ENCODE peak calls at places on chromosomes 1 and 21, in five cellular contexts. T is coronary artery; X is activated CD8-positive, alpha-beta T cell treated with anti-CD3 and anti-CD28 coated beads for 36 hours; A is upper lobe of left lung; V is CD4-positive, alpha-beta T cell. O is an unnamed sample.

GRCh38 chr1:99292946-99293345 is 28.7 kb downstream of the PLPPR4 start:
- DNase-seq in T (no peak), X (no peak), A (no peak), V (no peak), O (no peak)

GRCh38 chr1:110152133-110152785 is 2.0 kb downstream of the SLC6A17 start:
- DNase-seq in T (no peak), X (no peak), A (no peak), V (no peak), O (no peak)

GRCh38 chr1:55571767-55572166 is 356.6 kb upstream of the USP24 start:
- DNase-seq in T (no peak), X (no peak), A (no peak), V (no peak), O (no peak)

GRCh38 chr1:27868556-27868931 is 3.8 kb upstream of the THEMIS2 start:
- DNase-seq in T (no peak), X (no peak), A (no peak), V (no peak), O (no peak)

GRCh38 chr1:7646981-7647901 is 123.9 kb upstream of the VAMP3 start:
- DNase-seq in T (no peak), X (peak), A (peak), V (peak), O (no peak)

GRCh38 chr1:40218333-40218732 is 29.4 kb upstream of the TMCO2 start:
- DNase-seq in T (no peak), X (no peak), A (no peak), V (no peak), O (no peak)

GRCh38 chr21:42472521-42472920 is 23.5 kb downstream of the RSPH1 start:
- DNase-seq in T (peak), X (no peak), A (no peak), V (no peak), O (no peak)

GRCh38 chr1:116166655-116167054 is 55.5 kb downstream of the MAB21L3 start:
- DNase-seq in T (no peak), X (no peak), A (no peak), V (no peak), O (no peak)

GRCh38 chr1:234726359-234726836 is 116.4 kb upstream of the IRF2BP2 start:
- DNase-seq in T (peak), X (no peak), A (no peak), V (no peak), O (no peak)

GRCh38 chr1:8169364-8170058 is 143.4 kb upstream of the ERRFI1 start:
- DNase-seq in T (no peak), X (peak), A (peak), V (peak), O (peak)

GRCh38 chr1:41811978-41812852 is 106.5 kb downstream of the HIVEP3 start:
- DNase-seq in T (no peak), X (peak), A (peak), V (peak), O (peak)

GRCh38 chr1:32393832-32394140 is 455 bp downstream of the BSDC1 start:
- DNase-seq in T (no peak), X (peak), A (peak), V (no peak), O (no peak)

GRCh38 chr1:22525646-22526045 is 37.6 kb upstream of the EPHA8 start:
- DNase-seq in T (no peak), X (no peak), A (no peak), V (no peak), O (no peak)

GRCh38 chr1:116731439-116731838 is 22.8 kb upstream of the CD2 start:
- DNase-seq in T (no peak), X (no peak), A (no peak), V (no peak), O (no peak)

GRCh38 chr1:107559881-107560280 is 405.1 kb downstream of the VAV3 start:
- DNase-seq in T (no peak), X (no peak), A (no peak), V (no peak), O (no peak)

GRCh38 chr1:25676488-25676887 is 59.9 kb downstream of the MAN1C1 start:
- DNase-seq in T (no peak), X (peak), A (peak), V (no peak), O (no peak)

GRCh38 chr1:6866825-6867224 is 81.6 kb downstream of the CAMTA1 start:
- DNase-seq in T (no peak), X (no peak), A (no peak), V (no peak), O (no peak)

GRCh38 chr1:184408580-184408979 is 21.8 kb downstream of the C1orf21 start:
- DNase-seq in T (no peak), X (no peak), A (no peak), V (no peak), O (no peak)

GRCh38 chr1:162080472-162081015 is 11.1 kb downstream of the NOS1AP start:
- DNase-seq in T (no peak), X (no peak), A (no peak), V (no peak), O (no peak)

GRCh38 chr1:204077979-204078696 is 5.2 kb downstream of the SOX13 start:
- DNase-seq in T (no peak), X (no peak), A (peak), V (no peak), O (no peak)

GRCh38 chr1:16906873-16907272 is 11.1 kb downstream of the RNU1-2 start:
- DNase-seq in T (peak), X (no peak), A (no peak), V (no peak), O (no peak)

GRCh38 chr1:21508580-21509350 is 458 bp upstream of the ALPL start:
- DNase-seq in T (no peak), X (peak), A (peak), V (peak), O (no peak)

GRCh38 chr1:41286992-41287391 is 44.9 kb upstream of the SCMH1 start:
- DNase-seq in T (no peak), X (no peak), A (no peak), V (no peak), O (no peak)

GRCh38 chr1:167812972-167813371 is 91.2 kb downstream of the MPZL1 start:
- DNase-seq in T (no peak), X (no peak), A (no peak), V (no peak), O (no peak)

GRCh38 chr1:55673416-55673815 is 458.3 kb upstream of the USP24 start:
- DNase-seq in T (no peak), X (no peak), A (no peak), V (no peak), O (no peak)

GRCh38 chr1:85343612-85344255 is 67.3 kb upstream of the BCL10 start:
- DNase-seq in T (no peak), X (no peak), A (no peak), V (no peak), O (no peak)

GRCh38 chr1:77360256-77360655 is 78.4 kb downstream of the AK5 start:
- DNase-seq in T (no peak), X (no peak), A (no peak), V (no peak), O (no peak)

GRCh38 chr1:37085393-37085792 is 51.1 kb upstream of the GRIK3 start:
- DNase-seq in T (no peak), X (no peak), A (no peak), V (no peak), O (no peak)
- TF ChIP-seq CTCF in T (no peak), X (no peak), A (no peak), V (no peak), O (no peak)

DNA sequence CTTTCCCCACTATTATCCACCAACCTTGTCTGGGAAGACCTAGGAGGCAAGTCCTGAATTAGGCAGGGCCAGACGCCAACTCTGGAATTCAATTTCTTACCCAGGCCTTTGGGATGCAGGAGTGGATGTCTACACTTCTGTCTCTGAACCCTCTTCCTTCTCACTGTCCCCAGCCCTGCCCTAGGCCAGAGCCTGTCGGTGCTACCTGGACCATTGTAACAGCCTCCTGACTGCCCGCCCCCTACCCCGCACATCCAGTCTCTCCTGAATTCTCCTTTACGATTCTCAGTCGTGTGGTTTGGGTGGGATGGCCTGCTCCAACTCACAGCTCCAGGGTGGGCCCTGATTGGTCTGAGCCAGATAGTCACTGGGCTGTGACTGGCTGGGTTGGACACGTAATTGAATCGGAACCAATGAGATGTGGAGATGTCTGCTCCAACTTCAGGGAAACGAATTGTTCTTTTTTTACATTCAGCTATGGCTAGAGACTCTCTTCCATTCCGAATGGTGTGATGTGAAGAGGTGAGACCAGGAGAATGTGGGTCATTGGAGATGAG is 304.6 kb downstream of the PTPRU start:
- DNase-seq in T (no peak), X (no peak), A (no peak), V (no peak), O (no peak)
- TF ChIP-seq CTCF in T (no peak), X (no peak), A (no peak), V (no peak), O (no peak)

DNA sequence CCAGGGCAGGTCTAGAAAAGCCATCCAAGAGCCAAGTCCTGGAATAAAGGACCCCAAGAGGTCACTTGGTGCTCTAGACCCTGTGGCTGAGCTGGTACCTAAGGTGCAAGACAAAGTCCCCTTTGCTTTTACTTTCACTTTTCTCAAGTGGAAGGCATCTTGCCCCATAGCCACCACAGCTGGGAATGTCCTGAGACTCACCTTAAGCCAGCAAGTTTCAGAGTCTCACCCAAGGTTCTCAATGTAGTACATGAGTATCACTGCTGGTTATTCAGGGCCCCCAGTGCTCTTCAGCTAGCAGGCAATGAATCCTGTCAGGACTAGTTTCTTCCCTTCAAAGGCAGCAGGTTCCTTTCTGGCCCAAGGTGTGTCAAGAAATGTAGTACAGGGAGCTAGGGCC is 67.5 kb downstream of the UROD start:
- DNase-seq in T (no peak), X (no peak), A (no peak), V (no peak), O (no peak)
- TF ChIP-seq CTCF in T (no peak), X (no peak), A (no peak), V (no peak), O (no peak)

GRCh38 chr1:4594286-4594991 is 60.0 kb upstream of the AJAP1 start:
- DNase-seq in T (no peak), X (no peak), A (no peak), V (no peak), O (no peak)
- TF ChIP-seq CTCF in T (no peak), X (no peak), A (no peak), V (no peak), O (no peak)

O was measured in AG09319.